ENCODE peak calls at places on chromosomes 2 and 18, in six cellular contexts. H, T, W, N, B and E are unnamed samples.

GRCh38 chr2:85865539-85866164 is 23.1 kb downstream of the ST3GAL5 start:
- DNase-seq in W (no peak), N (no peak), H (no peak), B (no peak), T (no peak), E (no peak)

GRCh38 chr2:95275601-95276243 is 1.5 kb downstream of the PROM2 start:
- DNase-seq in W (no peak), B (no peak), T (no peak), N (no peak), H (peak), E (no peak)

GRCh38 chr2:223797073-223797472 is 40.3 kb downstream of the AP1S3 start:
- DNase-seq in T (no peak), W (peak), N (no peak), B (peak), H (no peak), E (peak)

GRCh38 chr2:9655441-9656269 is 24.9 kb upstream of the YWHAQ start:
- DNase-seq in T (no peak), N (no peak), H (no peak), W (no peak), B (peak), E (peak)

GRCh38 chr2:53545159-53546055 is 222.2 kb upstream of the CHAC2 start:
- DNase-seq in T (no peak), W (no peak), B (peak), N (no peak), H (no peak), E (peak)

GRCh38 chr2:213188971-213189899 is 37.8 kb upstream of the IKZF2 start:
- DNase-seq in H (no peak), T (no peak), B (peak), W (no peak), N (no peak), E (no peak)

GRCh38 chr2:43269074-43269572 is 42.7 kb upstream of the ZFP36L2 start:
- DNase-seq in N (no peak), W (no peak), H (no peak), B (peak), T (peak), E (peak)

GRCh38 chr2:195411219-195411687 is 245.8 kb upstream of the SLC39A10 start:
- DNase-seq in W (no peak), N (no peak), H (no peak), B (no peak), T (no peak), E (peak)

GRCh38 chr18:42426496-42427015 is 471.5 kb downstream of the PIK3C3 start:
- DNase-seq in N (no peak), H (no peak), B (no peak), T (no peak), W (no peak), E (peak)

GRCh38 chr2:24491626-24492282 is 700 bp downstream of the NCOA1 start:
- DNase-seq in N (peak), B (no peak), H (peak), T (peak), W (no peak), E (no peak)

GRCh38 chr2:48131503-48132293 is 225.4 kb upstream of the FBXO11 start:
- DNase-seq in N (no peak), H (no peak), B (peak), W (no peak), T (no peak), E (no peak)

GRCh38 chr2:189337648-189338047 is 103.6 kb upstream of the WDR75 start:
- DNase-seq in N (no peak), B (peak), H (no peak), W (no peak), T (no peak), E (peak)

GRCh38 chr2:205297846-205298245 is 384.5 kb upstream of the NRP2 start:
- DNase-seq in N (no peak), B (no peak), H (no peak), T (no peak), W (no peak), E (no peak)

GRCh38 chr2:43592443-43592842 is 3.4 kb downstream of the THADA start:
- DNase-seq in W (no peak), N (no peak), B (no peak), H (no peak), T (no peak), E (peak)

GRCh38 chr2:73292906-73293533 is 328 bp downstream of the EGR4 start:
- DNase-seq in T (no peak), H (peak), N (no peak), W (no peak), B (no peak), E (no peak)

GRCh38 chr2:41947701-41948396 is 100.0 kb upstream of the PKDCC start:
- DNase-seq in N (no peak), T (peak), W (no peak), B (no peak), H (no peak), E (no peak)

GRCh38 chr2:112474844-112475486 is 7.0 kb upstream of the TTL start:
- DNase-seq in N (no peak), H (no peak), W (no peak), B (no peak), T (no peak), E (no peak)

GRCh38 chr2:4763009-4763408 is 929.2 kb upstream of the SOX11 start:
- DNase-seq in N (no peak), T (no peak), B (no peak), H (no peak), W (no peak), E (peak)

GRCh38 chr2:118032169-118033013 is 18.5 kb upstream of the CCDC93 start:
- DNase-seq in T (no peak), N (no peak), B (peak), W (no peak), H (no peak), E (peak)

GRCh38 chr2:64786343-64787018 is 132.8 kb upstream of the SERTAD2 start:
- DNase-seq in N (no peak), T (no peak), H (no peak), W (no peak), B (no peak), E (no peak)

GRCh38 chr2:13581471-13581870 is 864.7 kb downstream of the TRIB2 start:
- DNase-seq in B (peak), W (no peak), N (no peak), T (no peak), H (no peak), E (no peak)

GRCh38 chr2:191923652-191923997 is 76.7 kb upstream of the CAVIN2 start:
- DNase-seq in W (no peak), B (no peak), H (no peak), T (no peak), N (no peak), E (no peak)

GRCh38 chr2:10141736-10142639 is 19.4 kb downstream of the RRM2 start:
- DNase-seq in H (peak), N (peak), T (no peak), B (peak), W (no peak), E (peak)

DNA sequence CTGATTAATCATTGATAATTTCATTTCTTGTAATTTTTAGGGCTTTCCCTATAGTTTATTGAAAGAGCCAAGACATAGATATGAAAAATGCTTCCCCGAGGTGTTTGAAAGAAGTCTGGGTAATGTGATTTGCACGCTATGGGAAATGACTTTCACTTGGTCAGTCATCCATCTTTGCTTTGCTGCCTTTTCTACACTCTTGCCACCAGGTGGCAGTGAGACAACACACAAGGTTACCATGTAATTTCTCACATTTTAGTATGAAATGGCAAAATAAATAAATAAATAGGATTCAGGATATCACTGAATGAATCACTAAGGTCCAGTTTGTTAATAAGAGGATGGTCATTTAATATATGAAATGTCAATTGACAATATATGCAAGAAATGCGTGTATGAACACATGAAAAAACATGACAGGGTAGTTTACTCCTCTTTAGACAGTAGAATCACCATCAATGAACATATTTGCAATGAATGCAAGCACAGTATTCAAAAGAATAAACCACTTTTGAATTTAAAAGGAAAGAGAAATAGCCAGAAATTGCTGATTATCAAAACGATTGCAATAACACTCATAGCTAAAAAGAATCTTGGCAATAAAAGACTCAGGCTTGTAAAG is 52.2 kb upstream of the KCNH7 start:
- DNase-seq in H (no peak), T (no peak), B (peak), W (peak), N (no peak), E (peak)
- TF ChIP-seq CTCF in H (peak), T (no peak), B (peak), W (peak), N (no peak), E (peak)

GRCh38 chr2:182666674-182667320 is 49.3 kb upstream of the DNAJC10 start:
- DNase-seq in T (no peak), W (peak), B (peak), H (no peak), N (no peak), E (peak)
- TF ChIP-seq CTCF in T (no peak), W (peak), B (peak), H (peak), N (no peak), E (peak)

GRCh38 chr2:126885701-126886121 is 13.0 kb upstream of the TEX51 start:
- DNase-seq in W (no peak), N (no peak), B (no peak), H (no peak), T (peak), E (no peak)

GRCh38 chr2:126884861-126885481 is 13.7 kb upstream of the TEX51 start:
- DNase-seq in N (no peak), H (no peak), T (no peak), B (no peak), W (no peak), E (no peak)

GRCh38 chr2:126887506-126887905 is 11.2 kb upstream of the TEX51 start:
- DNase-seq in W (no peak), H (no peak), T (no peak), N (no peak), B (no peak), E (no peak)

GRCh38 chr2:126886906-126887280 is 11.8 kb upstream of the TEX51 start:
- DNase-seq in H (no peak), N (no peak), B (no peak), W (no peak), T (no peak), E (no peak)

DNA sequence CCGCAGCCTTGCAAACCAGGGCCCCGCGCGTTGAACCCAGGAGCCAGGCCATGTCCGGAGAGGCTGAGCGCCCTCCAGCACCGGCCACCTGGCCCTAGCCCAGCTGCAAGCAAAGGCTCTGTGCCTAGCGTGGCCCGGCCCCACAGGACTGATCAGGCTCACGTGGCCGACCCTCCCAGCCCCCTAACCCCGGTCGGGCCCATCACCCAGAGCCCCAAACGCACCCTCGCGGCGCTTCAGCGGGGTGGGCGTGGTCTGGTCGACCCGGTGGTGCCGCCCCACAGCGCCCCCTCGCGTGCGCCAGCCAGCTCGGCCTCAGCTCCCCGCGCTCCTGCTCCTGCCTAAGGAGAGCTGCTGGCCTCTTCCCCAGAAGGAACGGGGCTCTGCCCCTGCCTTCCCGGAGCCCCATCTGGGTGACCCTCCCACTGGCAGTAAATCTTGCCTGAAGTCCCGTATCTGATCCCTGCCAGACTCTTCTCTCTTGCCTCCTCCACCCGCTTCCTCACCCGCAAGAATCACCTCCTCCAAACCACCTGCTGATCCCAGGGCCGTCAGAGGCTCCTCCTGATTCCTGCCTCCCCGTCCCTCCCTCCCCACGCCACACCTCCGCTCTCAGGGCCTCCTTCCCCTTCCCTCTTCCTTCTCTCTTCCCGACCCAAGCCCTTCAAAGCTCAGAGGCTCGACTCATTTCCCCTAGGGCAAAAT is 12.3 kb upstream of the TEX51 start:
- DNase-seq in H (peak), W (peak), B (peak), N (no peak), T (peak), E (peak)
- TF ChIP-seq CTCF in H (peak), W (peak), B (no peak), N (no peak), T (peak), E (no peak)

GRCh38 chr2:45982096-45982495 is 315.1 kb upstream of the EPAS1 start:
- DNase-seq in B (no peak), T (no peak), N (no peak), H (no peak), W (no peak), E (no peak)
- TF ChIP-seq CTCF in B (no peak), T (no peak), N (no peak), H (no peak), W (no peak), E (no peak)

GRCh38 chr2:45182667-45183620 is 173.7 kb upstream of the SIX2 start:
- DNase-seq in T (no peak), B (peak), N (no peak), H (no peak), W (no peak), E (peak)
- TF ChIP-seq CTCF in T (no peak), B (no peak), N (no peak), H (no peak), W (no peak), E (no peak)